ENCODE peak calls at places on chromosome 13, in nine cellular contexts. One of them, this sample, is unnamed.

GRCh38 chr13:111233080-111233479 is 87.4 kb upstream of the TEX29 start:
- DNase-seq in dorsolateral prefrontal cortex: no peak
- DNase-seq in cardiac muscle cell: no peak
- DNase-seq in transverse colon: no peak
- DNase-seq in H1: no peak
- DNase-seq in heart right ventricle: no peak
- DNase-seq in PC-3: no peak
- DNase-seq in testis: peak
- DNase-seq in hepatocyte: no peak
- DNase-seq in this sample: no peak

GRCh38 chr13:40370662-40371061 is 295.8 kb downstream of the FOXO1 start:
- DNase-seq in dorsolateral prefrontal cortex: no peak
- DNase-seq in cardiac muscle cell: no peak
- DNase-seq in transverse colon: no peak
- DNase-seq in H1: no peak
- DNase-seq in heart right ventricle: no peak
- DNase-seq in PC-3: no peak
- DNase-seq in testis: no peak
- DNase-seq in hepatocyte: no peak
- DNase-seq in this sample: peak

GRCh38 chr13:37143901-37144300 is 38.4 kb upstream of the CSNK1A1L start:
- DNase-seq in dorsolateral prefrontal cortex: no peak
- DNase-seq in cardiac muscle cell: no peak
- DNase-seq in transverse colon: no peak
- DNase-seq in H1: no peak
- DNase-seq in heart right ventricle: no peak
- DNase-seq in PC-3: no peak
- DNase-seq in testis: no peak
- DNase-seq in hepatocyte: no peak
- DNase-seq in this sample: no peak

GRCh38 chr13:30866692-30867669 is 39.1 kb upstream of the MEDAG start:
- DNase-seq in dorsolateral prefrontal cortex: no peak
- DNase-seq in cardiac muscle cell: no peak
- DNase-seq in transverse colon: no peak
- DNase-seq in H1: no peak
- DNase-seq in heart right ventricle: no peak
- DNase-seq in PC-3: no peak
- DNase-seq in testis: no peak
- DNase-seq in hepatocyte: no peak
- DNase-seq in this sample: no peak

GRCh38 chr13:37319041-37319443 is 213.6 kb upstream of the CSNK1A1L start:
- DNase-seq in dorsolateral prefrontal cortex: no peak
- DNase-seq in cardiac muscle cell: no peak
- DNase-seq in transverse colon: no peak
- DNase-seq in H1: no peak
- DNase-seq in heart right ventricle: no peak
- DNase-seq in PC-3: no peak
- DNase-seq in testis: no peak
- DNase-seq in hepatocyte: no peak
- DNase-seq in this sample: no peak

GRCh38 chr13:97648881-97649224 is 214.9 kb downstream of the RAP2A start:
- DNase-seq in dorsolateral prefrontal cortex: no peak
- DNase-seq in cardiac muscle cell: no peak
- DNase-seq in transverse colon: no peak
- DNase-seq in H1: no peak
- DNase-seq in heart right ventricle: no peak
- DNase-seq in PC-3: no peak
- DNase-seq in testis: no peak
- DNase-seq in hepatocyte: no peak
- DNase-seq in this sample: no peak

GRCh38 chr13:33251131-33251629 is 34.4 kb downstream of the STARD13 start:
- DNase-seq in dorsolateral prefrontal cortex: no peak
- DNase-seq in cardiac muscle cell: peak
- DNase-seq in transverse colon: no peak
- DNase-seq in H1: no peak
- DNase-seq in heart right ventricle: no peak
- DNase-seq in PC-3: peak
- DNase-seq in testis: no peak
- DNase-seq in hepatocyte: peak
- DNase-seq in this sample: no peak

GRCh38 chr13:107803822-107804495 is 411.4 kb downstream of the LIG4 start:
- DNase-seq in dorsolateral prefrontal cortex: no peak
- DNase-seq in cardiac muscle cell: no peak
- DNase-seq in transverse colon: no peak
- DNase-seq in H1: no peak
- DNase-seq in heart right ventricle: no peak
- DNase-seq in PC-3: no peak
- DNase-seq in testis: no peak
- DNase-seq in hepatocyte: no peak
- DNase-seq in this sample: no peak

GRCh38 chr13:48265217-48265815 is 32.3 kb downstream of the ITM2B start:
- DNase-seq in dorsolateral prefrontal cortex: no peak
- DNase-seq in cardiac muscle cell: no peak
- DNase-seq in transverse colon: peak
- DNase-seq in H1: no peak
- DNase-seq in heart right ventricle: no peak
- DNase-seq in PC-3: no peak
- DNase-seq in testis: no peak
- DNase-seq in hepatocyte: no peak
- DNase-seq in this sample: no peak

GRCh38 chr13:100230813-100231575 is 142.1 kb downstream of the PCCA start:
- DNase-seq in dorsolateral prefrontal cortex: no peak
- DNase-seq in cardiac muscle cell: no peak
- DNase-seq in transverse colon: no peak
- DNase-seq in H1: no peak
- DNase-seq in heart right ventricle: no peak
- DNase-seq in PC-3: no peak
- DNase-seq in testis: no peak
- DNase-seq in hepatocyte: no peak
- DNase-seq in this sample: no peak

GRCh38 chr13:45674908-45675307 is 27.2 kb upstream of the CBY2 start:
- DNase-seq in dorsolateral prefrontal cortex: no peak
- DNase-seq in cardiac muscle cell: peak
- DNase-seq in transverse colon: no peak
- DNase-seq in H1: no peak
- DNase-seq in heart right ventricle: no peak
- DNase-seq in PC-3: peak
- DNase-seq in testis: no peak
- DNase-seq in hepatocyte: peak
- DNase-seq in this sample: peak

GRCh38 chr13:66618702-66619101 is 611.4 kb downstream of the PCDH9 start:
- DNase-seq in dorsolateral prefrontal cortex: no peak
- DNase-seq in cardiac muscle cell: peak
- DNase-seq in transverse colon: no peak
- DNase-seq in H1: no peak
- DNase-seq in heart right ventricle: no peak
- DNase-seq in PC-3: peak
- DNase-seq in testis: no peak
- DNase-seq in hepatocyte: peak
- DNase-seq in this sample: no peak

GRCh38 chr13:41833851-41834250 is 127.1 kb downstream of the VWA8 start:
- DNase-seq in dorsolateral prefrontal cortex: no peak
- DNase-seq in cardiac muscle cell: no peak
- DNase-seq in transverse colon: no peak
- DNase-seq in H1: no peak
- DNase-seq in heart right ventricle: no peak
- DNase-seq in PC-3: peak
- DNase-seq in testis: no peak
- DNase-seq in hepatocyte: no peak
- DNase-seq in this sample: no peak

GRCh38 chr13:114038211-114038613 is 64.3 kb upstream of the C13orf46 start:
- DNase-seq in dorsolateral prefrontal cortex: no peak
- DNase-seq in cardiac muscle cell: no peak
- DNase-seq in transverse colon: no peak
- DNase-seq in H1: no peak
- DNase-seq in heart right ventricle: peak
- DNase-seq in PC-3: no peak
- DNase-seq in testis: no peak
- DNase-seq in hepatocyte: no peak
- DNase-seq in this sample: no peak

GRCh38 chr13:23574421-23574820 is 4.2 kb downstream of the TNFRSF19 start:
- DNase-seq in dorsolateral prefrontal cortex: no peak
- DNase-seq in cardiac muscle cell: no peak
- DNase-seq in transverse colon: no peak
- DNase-seq in H1: no peak
- DNase-seq in heart right ventricle: no peak
- DNase-seq in PC-3: no peak
- DNase-seq in testis: no peak
- DNase-seq in hepatocyte: no peak
- DNase-seq in this sample: no peak

GRCh38 chr13:23575632-23576031 is 5.4 kb downstream of the TNFRSF19 start:
- DNase-seq in dorsolateral prefrontal cortex: no peak
- DNase-seq in cardiac muscle cell: no peak
- DNase-seq in transverse colon: no peak
- DNase-seq in H1: no peak
- DNase-seq in heart right ventricle: no peak
- DNase-seq in PC-3: no peak
- DNase-seq in testis: no peak
- DNase-seq in hepatocyte: no peak
- DNase-seq in this sample: no peak

GRCh38 chr13:23579072-23579885 is 9.1 kb downstream of the TNFRSF19 start:
- DNase-seq in dorsolateral prefrontal cortex: peak
- DNase-seq in cardiac muscle cell: peak
- DNase-seq in transverse colon: peak
- DNase-seq in H1: peak
- DNase-seq in heart right ventricle: peak
- DNase-seq in PC-3: peak
- DNase-seq in testis: peak
- DNase-seq in hepatocyte: peak
- DNase-seq in this sample: peak

GRCh38 chr13:23579886-23580706 is 9.9 kb downstream of the TNFRSF19 start:
- DNase-seq in dorsolateral prefrontal cortex: no peak
- DNase-seq in cardiac muscle cell: peak
- DNase-seq in transverse colon: no peak
- DNase-seq in H1: peak
- DNase-seq in heart right ventricle: no peak
- DNase-seq in PC-3: peak
- DNase-seq in testis: no peak
- DNase-seq in hepatocyte: no peak
- DNase-seq in this sample: no peak

GRCh38 chr13:23578411-23579071 is 8.3 kb downstream of the TNFRSF19 start:
- DNase-seq in dorsolateral prefrontal cortex: peak
- DNase-seq in cardiac muscle cell: peak
- DNase-seq in transverse colon: peak
- DNase-seq in H1: peak
- DNase-seq in heart right ventricle: peak
- DNase-seq in PC-3: peak
- DNase-seq in testis: peak
- DNase-seq in hepatocyte: peak
- DNase-seq in this sample: peak
- TF ChIP-seq CTCF in dorsolateral prefrontal cortex: peak
- TF ChIP-seq CTCF in cardiac muscle cell: peak
- TF ChIP-seq CTCF in transverse colon: peak
- TF ChIP-seq CTCF in H1: peak
- TF ChIP-seq CTCF in heart right ventricle: peak
- TF ChIP-seq CTCF in PC-3: peak
- TF ChIP-seq CTCF in testis: peak
- TF ChIP-seq CTCF in hepatocyte: peak
- TF ChIP-seq CTCF in this sample: no peak

GRCh38 chr13:27274631-27275030 is 4.0 kb downstream of the RASL11A start:
- DNase-seq in dorsolateral prefrontal cortex: no peak
- DNase-seq in cardiac muscle cell: no peak
- DNase-seq in transverse colon: no peak
- DNase-seq in H1: no peak
- DNase-seq in heart right ventricle: no peak
- DNase-seq in PC-3: no peak
- DNase-seq in testis: no peak
- DNase-seq in hepatocyte: no peak
- DNase-seq in this sample: no peak

GRCh38 chr13:27273658-27274425 is 3.2 kb downstream of the RASL11A start:
- DNase-seq in dorsolateral prefrontal cortex: no peak
- DNase-seq in cardiac muscle cell: peak
- DNase-seq in transverse colon: no peak
- DNase-seq in H1: no peak
- DNase-seq in heart right ventricle: no peak
- DNase-seq in PC-3: no peak
- DNase-seq in testis: peak
- DNase-seq in hepatocyte: no peak
- DNase-seq in this sample: no peak

GRCh38 chr13:27270594-27271520 is at the start of gene RASL11A:
- DNase-seq in dorsolateral prefrontal cortex: peak
- DNase-seq in cardiac muscle cell: peak
- DNase-seq in transverse colon: peak
- DNase-seq in H1: peak
- DNase-seq in heart right ventricle: peak
- DNase-seq in PC-3: peak
- DNase-seq in testis: peak
- DNase-seq in hepatocyte: peak
- DNase-seq in this sample: peak

GRCh38 chr13:27269114-27269665 is 1.4 kb upstream of the RASL11A start:
- DNase-seq in dorsolateral prefrontal cortex: no peak
- DNase-seq in cardiac muscle cell: no peak
- DNase-seq in transverse colon: no peak
- DNase-seq in H1: no peak
- DNase-seq in heart right ventricle: no peak
- DNase-seq in PC-3: no peak
- DNase-seq in testis: no peak
- DNase-seq in hepatocyte: no peak
- DNase-seq in this sample: no peak

GRCh38 chr13:27271572-27272096 is 1.0 kb downstream of the RASL11A start:
- DNase-seq in dorsolateral prefrontal cortex: no peak
- DNase-seq in cardiac muscle cell: no peak
- DNase-seq in transverse colon: no peak
- DNase-seq in H1: no peak
- DNase-seq in heart right ventricle: no peak
- DNase-seq in PC-3: no peak
- DNase-seq in testis: no peak
- DNase-seq in hepatocyte: no peak
- DNase-seq in this sample: no peak
- H3K4me3 ChIP-seq in dorsolateral prefrontal cortex: peak
- H3K4me3 ChIP-seq in cardiac muscle cell: peak
- H3K4me3 ChIP-seq in transverse colon: peak
- H3K4me3 ChIP-seq in H1: peak
- H3K4me3 ChIP-seq in heart right ventricle: peak
- H3K4me3 ChIP-seq in PC-3: peak
- H3K4me3 ChIP-seq in testis: peak
- H3K4me3 ChIP-seq in hepatocyte: peak
- H3K4me3 ChIP-seq in this sample: peak

DNA sequence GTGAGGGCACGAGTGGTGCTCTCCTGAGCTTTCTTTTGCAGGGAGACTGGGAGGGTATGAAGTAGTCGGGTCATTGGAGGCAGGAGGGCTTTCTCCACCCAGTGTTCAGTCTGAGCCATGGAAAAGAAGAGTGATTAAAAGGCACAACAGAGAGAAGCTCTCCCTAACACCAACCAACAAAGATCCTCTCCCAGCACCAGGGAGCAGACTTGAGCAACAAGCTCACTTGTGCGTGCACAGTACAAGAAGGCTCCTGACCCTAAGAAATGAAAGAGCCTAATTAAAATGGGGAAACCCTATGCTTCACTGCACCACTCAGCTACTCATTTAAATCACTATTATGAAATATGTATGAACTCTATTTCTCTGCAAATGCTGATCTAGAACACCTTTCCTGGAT is 276.3 kb upstream of the SOX21 start:
- DNase-seq in dorsolateral prefrontal cortex: no peak
- DNase-seq in cardiac muscle cell: peak
- DNase-seq in transverse colon: no peak
- DNase-seq in H1: no peak
- DNase-seq in heart right ventricle: no peak
- DNase-seq in PC-3: no peak
- DNase-seq in testis: no peak
- DNase-seq in hepatocyte: no peak
- DNase-seq in this sample: no peak
- TF ChIP-seq CTCF in dorsolateral prefrontal cortex: no peak
- TF ChIP-seq CTCF in cardiac muscle cell: peak
- TF ChIP-seq CTCF in transverse colon: no peak
- TF ChIP-seq CTCF in H1: no peak
- TF ChIP-seq CTCF in heart right ventricle: no peak
- TF ChIP-seq CTCF in PC-3: no peak
- TF ChIP-seq CTCF in testis: no peak
- TF ChIP-seq CTCF in hepatocyte: no peak
- TF ChIP-seq CTCF in this sample: no peak

GRCh38 chr13:94548382-94549240 is 47.3 kb downstream of the TGDS start:
- DNase-seq in dorsolateral prefrontal cortex: peak
- DNase-seq in cardiac muscle cell: peak
- DNase-seq in transverse colon: peak
- DNase-seq in H1: no peak
- DNase-seq in heart right ventricle: peak
- DNase-seq in PC-3: peak
- DNase-seq in testis: peak
- DNase-seq in hepatocyte: peak
- DNase-seq in this sample: no peak
- H3K4me3 ChIP-seq in dorsolateral prefrontal cortex: peak
- H3K4me3 ChIP-seq in cardiac muscle cell: peak
- H3K4me3 ChIP-seq in transverse colon: peak
- H3K4me3 ChIP-seq in H1: peak
- H3K4me3 ChIP-seq in heart right ventricle: peak
- H3K4me3 ChIP-seq in PC-3: peak
- H3K4me3 ChIP-seq in testis: peak
- H3K4me3 ChIP-seq in hepatocyte: peak
- H3K4me3 ChIP-seq in this sample: peak